ENCODE peak calls at places on chromosomes 1 and 21, in nine cellular contexts. X is brain pericyte; T is heart right ventricle; R is AG09319; V is substantia nigra; W is stimulated activated CD8-positive, alpha-beta memory T cell treated with anti-CD3 and anti-CD28 coated beads, Interleukin-4, amount 100 ng/mL, for 4 hours; H is Calu3; L is hippocampal formation; E is stimulated activated CD4-positive, alpha-beta T cell treated with anti-CD3 and anti-CD28 coated beads, TNF-alpha, amount 100 ng/mL, for 4 hours. O is an unnamed sample.
A peak's percentile ranks its signal among the peaks of the same experiment; 100 is the strongest.

GRCh38 chr1:66436378-66437135 is 97.4 kb upstream of the SGIP1 start:
- DNase-seq in X (no peak), T (no peak), R (peak; percentile 85), V (no peak), W (no peak), H (peak; percentile 48), L (no peak), E (peak; percentile 9), O (no peak)

GRCh38 chr1:25239681-25240541 is 7.3 kb downstream of the RSRP1 start:
- DNase-seq in X (peak; percentile 73), T (peak; percentile 89), R (peak; percentile 72), V (peak; percentile 83), W (peak; percentile 58), H (peak; percentile 86), L (peak; percentile 85), E (peak; percentile 71), O (peak; percentile 98)

GRCh38 chr1:156149374-156150106 is 3.8 kb upstream of the SEMA4A start:
- DNase-seq in X (no peak), T (no peak), R (no peak), V (no peak), W (no peak), H (no peak), L (no peak), E (no peak), O (no peak)

GRCh38 chr1:14296795-14297194 is 301.7 kb upstream of the KAZN start:
- DNase-seq in X (no peak), T (no peak), R (no peak), V (no peak), W (no peak), H (no peak), L (no peak), E (no peak), O (no peak)

GRCh38 chr1:234659538-234659937 is 49.6 kb upstream of the IRF2BP2 start:
- DNase-seq in X (no peak), T (no peak), R (no peak), V (no peak), W (no peak), H (peak; percentile 71), L (no peak), E (no peak), O (no peak)

GRCh38 chr1:230191839-230192238 is 124.8 kb downstream of the GALNT2 start:
- DNase-seq in X (no peak), T (no peak), R (no peak), V (no peak), W (no peak), H (no peak), L (no peak), E (no peak), O (peak; percentile 25)

GRCh38 chr1:23567996-23568607 is 8.8 kb upstream of the ID3 start:
- DNase-seq in X (no peak), T (peak; percentile 54), R (no peak), V (peak; percentile 41), W (no peak), H (no peak), L (peak; percentile 63), E (no peak), O (no peak)

GRCh38 chr1:23194119-23194984 is 22.9 kb downstream of the HTR1D start:
- DNase-seq in X (peak; percentile 55), T (no peak), R (no peak), V (no peak), W (no peak), H (no peak), L (no peak), E (no peak), O (no peak)

GRCh38 chr1:241944300-241944699 is 13.3 kb upstream of the BECN2 start:
- DNase-seq in X (no peak), T (no peak), R (no peak), V (no peak), W (no peak), H (no peak), L (no peak), E (no peak), O (no peak)

GRCh38 chr1:155324717-155325595 is 4.3 kb downstream of the RUSC1 start:
- DNase-seq in X (no peak), T (peak; percentile 37), R (no peak), V (peak; percentile 20), W (no peak), H (peak; percentile 81), L (no peak), E (no peak), O (peak; percentile 44)

GRCh38 chr21:41774467-41775151 is 7.8 kb upstream of the RIPK4 start:
- DNase-seq in X (no peak), T (no peak), R (no peak), V (no peak), W (no peak), H (no peak), L (no peak), E (no peak), O (peak; percentile 72)

GRCh38 chr1:224592636-224593579 is 23.2 kb upstream of the CNIH3 start:
- DNase-seq in X (peak; percentile 55), T (no peak), R (peak; percentile 81), V (no peak), W (no peak), H (peak; percentile 22), L (no peak), E (no peak), O (no peak)

GRCh38 chr21:38175321-38175720 is 81.5 kb upstream of the KCNJ15 start:
- DNase-seq in X (no peak), T (no peak), R (no peak), V (no peak), W (no peak), H (no peak), L (no peak), E (no peak), O (no peak)

GRCh38 chr1:204367193-204367858 is 7.6 kb upstream of the PLEKHA6 start:
- DNase-seq in X (no peak), T (no peak), R (no peak), V (no peak), W (no peak), H (no peak), L (no peak), E (no peak), O (no peak)

GRCh38 chr1:197252981-197253380 is 15.1 kb upstream of the CRB1 start:
- DNase-seq in X (no peak), T (no peak), R (no peak), V (no peak), W (no peak), H (no peak), L (no peak), E (no peak), O (no peak)

GRCh38 chr1:64318428-64318827 is 115.0 kb downstream of the UBE2U start:
- DNase-seq in X (no peak), T (no peak), R (peak; percentile 3), V (no peak), W (no peak), H (no peak), L (no peak), E (no peak), O (no peak)

GRCh38 chr21:32909393-32909792 is 116.3 kb upstream of the OLIG2 start:
- DNase-seq in X (no peak), T (no peak), R (no peak), V (no peak), W (no peak), H (no peak), L (no peak), E (no peak), O (no peak)

GRCh38 chr1:8512504-8512903 is 194.6 kb downstream of the SLC45A1 start:
- DNase-seq in X (no peak), T (no peak), R (no peak), V (no peak), W (no peak), H (no peak), L (no peak), E (no peak), O (no peak)

GRCh38 chr1:185318431-185319151 is 1.5 kb upstream of the IVNS1ABP start:
- DNase-seq in X (no peak), T (no peak), R (no peak), V (no peak), W (no peak), H (no peak), L (no peak), E (no peak), O (no peak)

GRCh38 chr1:207054476-207054875 is 1.4 kb downstream of the PFKFB2 start:
- DNase-seq in X (no peak), T (no peak), R (no peak), V (no peak), W (no peak), H (no peak), L (no peak), E (no peak), O (no peak)

GRCh38 chr1:181612100-181612499 is 128.8 kb downstream of the CACNA1E start:
- DNase-seq in X (no peak), T (no peak), R (no peak), V (no peak), W (no peak), H (no peak), L (no peak), E (no peak), O (no peak)

O was measured in lower leg skin.